ENCODE peak calls at places on chromosomes 11 and 22, in six cellular contexts. I, F, C, E, V and K are unnamed samples. For H3K36me3, the result is how much of the 10 kb centered on the place peaks cover.

GRCh38 chr22:26168934-26169311 is 339 bp upstream of the SEZ6L start:
- DNase-seq in I (no peak), F (no peak), C (no peak), E (no peak), V (no peak), K (no peak)

GRCh38 chr11:73660497-73661034 is 14.2 kb downstream of the PLEKHB1 start:
- DNase-seq in I (no peak), F (no peak), C (peak), E (no peak), V (no peak), K (no peak)

GRCh38 chr11:10979529-10979928 is 121.7 kb upstream of the ZBED5 start:
- DNase-seq in I (no peak), F (no peak), C (no peak), E (no peak), V (no peak), K (no peak)

GRCh38 chr22:40247976-40248375 is 70.3 kb downstream of the TNRC6B start:
- DNase-seq in I (no peak), F (no peak), C (no peak), E (no peak), V (no peak), K (no peak)

GRCh38 chr11:57638005-57638760 is 11.5 kb downstream of the YPEL4 start:
- DNase-seq in I (peak), F (peak), C (peak), E (no peak), V (peak), K (peak)

GRCh38 chr11:73528877-73529530 is 68.9 kb downstream of the FAM168A start:
- DNase-seq in I (no peak), F (no peak), C (no peak), E (no peak), V (no peak), K (no peak)

GRCh38 chr11:2585566-2586090 is 114.2 kb downstream of the KCNQ1OT1 start:
- DNase-seq in I (no peak), F (no peak), C (no peak), E (no peak), V (no peak), K (peak)

GRCh38 chr11:44333271-44334218 is 23.6 kb upstream of the ALX4 start:
- DNase-seq in I (no peak), F (peak), C (no peak), E (no peak), V (no peak), K (no peak)

GRCh38 chr11:83257638-83258229 is 28.4 kb downstream of the CCDC90B start:
- DNase-seq in I (peak), F (peak), C (no peak), E (no peak), V (peak), K (no peak)

GRCh38 chr22:36144886-36145541 is 15.5 kb downstream of the APOL3 start:
- DNase-seq in I (peak), F (peak), C (no peak), E (no peak), V (peak), K (peak)

GRCh38 chr11:67611704-67612587 is 5.2 kb downstream of the NDUFV1 start:
- DNase-seq in I (no peak), F (no peak), C (peak), E (no peak), V (no peak), K (no peak)

GRCh38 chr11:12441081-12441801 is 63.9 kb downstream of the PARVA start:
- DNase-seq in I (peak), F (peak), C (no peak), E (no peak), V (peak), K (no peak)

GRCh38 chr22:24441406-24442351 is 14.3 kb downstream of the ADORA2A start:
- DNase-seq in I (no peak), F (no peak), C (no peak), E (no peak), V (no peak), K (no peak)

GRCh38 chr11:71139516-71140205 is 112.7 kb downstream of the SHANK2 start:
- DNase-seq in I (no peak), F (no peak), C (peak), E (peak), V (peak), K (no peak)

GRCh38 chr11:57224537-57224936 is 12.5 kb downstream of the APLNR start:
- DNase-seq in I (peak), F (peak), C (no peak), E (no peak), V (no peak), K (no peak)

GRCh38 chr11:75760710-75761493 is 7.7 kb upstream of the DGAT2 start:
- DNase-seq in I (peak), F (peak), C (no peak), E (no peak), V (peak), K (no peak)

GRCh38 chr22:48208894-48209293 is 1446.4 kb downstream of the TBC1D22A start:
- DNase-seq in I (no peak), F (no peak), C (no peak), E (no peak), V (no peak), K (no peak)

GRCh38 chr11:69084371-69084770 is 35.6 kb downstream of the TPCN2 start:
- DNase-seq in I (no peak), F (no peak), C (no peak), E (no peak), V (no peak), K (no peak)

GRCh38 chr11:44627911-44628729 is 62.7 kb downstream of the CD82 start:
- DNase-seq in I (no peak), F (no peak), C (peak), E (no peak), V (peak), K (peak)

GRCh38 chr11:82557274-82557673 is 176.4 kb downstream of the FAM181B start:
- DNase-seq in I (no peak), F (no peak), C (peak), E (no peak), V (no peak), K (no peak)

GRCh38 chr11:119889111-119889510 is 160.1 kb upstream of the NECTIN1 start:
- DNase-seq in I (no peak), F (no peak), C (no peak), E (no peak), V (no peak), K (no peak)

GRCh38 chr11:31821779-31822574 is 10.9 kb upstream of the PAX6 start:
- DNase-seq in I (no peak), F (no peak), C (no peak), E (no peak), V (no peak), K (no peak)

DNA sequence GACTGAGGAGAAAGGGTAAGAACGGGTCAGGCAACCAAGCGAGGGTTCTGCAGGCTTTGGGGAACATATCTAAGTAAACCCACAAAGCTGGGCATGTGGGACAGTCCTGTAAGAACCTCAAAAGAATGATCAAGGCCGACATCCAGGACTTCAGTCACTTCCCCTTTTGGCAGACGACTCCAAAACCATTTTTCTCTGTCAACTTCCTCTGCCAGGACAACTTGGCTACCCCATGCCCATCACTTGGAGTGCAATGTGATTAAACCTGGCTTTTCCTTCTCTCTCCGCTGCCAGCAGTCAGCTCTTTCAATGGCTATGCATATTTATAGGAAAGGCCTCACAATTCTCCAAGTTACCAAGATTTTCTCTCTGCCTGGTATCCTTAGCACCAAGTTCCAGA is 78.9 kb downstream of the C11orf58 start:
- DNase-seq in I (no peak), F (no peak), C (no peak), E (no peak), V (no peak), K (no peak)
- H3K36me3 ChIP-seq in I (under half), F (under half), C (under half), E (under half), V (under half), K (under half)

GRCh38 chr11:112408551-112408950 is 147.9 kb upstream of the PLET1 start:
- DNase-seq in I (no peak), F (no peak), C (no peak), E (no peak), V (no peak), K (no peak)
- H3K4me3 ChIP-seq in I (no peak), F (no peak), C (no peak), E (no peak), V (no peak), K (no peak)

GRCh38 chr11:130905512-130905911 is 10.8 kb downstream of the SNX19 start:
- DNase-seq in I (no peak), F (no peak), C (no peak), E (no peak), V (no peak), K (no peak)

GRCh38 chr11:130902380-130902779 is 13.9 kb downstream of the SNX19 start:
- DNase-seq in I (no peak), F (no peak), C (no peak), E (no peak), V (no peak), K (no peak)

GRCh38 chr11:130907229-130907628 is 9.1 kb downstream of the SNX19 start:
- DNase-seq in I (no peak), F (no peak), C (no peak), E (no peak), V (no peak), K (no peak)

GRCh38 chr11:130906616-130907015 is 9.7 kb downstream of the SNX19 start:
- DNase-seq in I (no peak), F (no peak), C (no peak), E (no peak), V (no peak), K (no peak)

DNA sequence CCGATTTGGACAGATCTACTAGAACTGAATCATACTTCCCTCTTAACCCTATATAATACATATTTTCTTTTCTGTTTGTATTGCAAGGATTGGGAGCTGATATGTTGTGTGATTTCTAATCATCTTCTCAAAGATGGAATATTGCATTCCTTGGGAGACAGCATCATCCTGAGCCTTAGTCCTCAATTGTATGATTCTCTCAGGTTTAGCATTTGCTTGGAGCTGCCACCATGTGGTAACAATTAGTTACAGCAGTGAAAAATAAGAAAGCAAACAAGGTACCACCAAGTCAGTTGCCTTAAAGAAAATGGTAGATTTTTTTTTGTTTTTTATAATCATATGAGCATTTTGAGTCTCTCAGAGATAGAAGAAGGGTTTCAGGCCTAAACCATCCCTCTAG is 11.9 kb downstream of the SNX19 start:
- DNase-seq in I (peak), F (peak), C (no peak), E (no peak), V (peak), K (no peak)
- H3K36me3 ChIP-seq in I (half or more), F (under half), C (half or more), E (under half), V (under half), K (half or more)

DNA sequence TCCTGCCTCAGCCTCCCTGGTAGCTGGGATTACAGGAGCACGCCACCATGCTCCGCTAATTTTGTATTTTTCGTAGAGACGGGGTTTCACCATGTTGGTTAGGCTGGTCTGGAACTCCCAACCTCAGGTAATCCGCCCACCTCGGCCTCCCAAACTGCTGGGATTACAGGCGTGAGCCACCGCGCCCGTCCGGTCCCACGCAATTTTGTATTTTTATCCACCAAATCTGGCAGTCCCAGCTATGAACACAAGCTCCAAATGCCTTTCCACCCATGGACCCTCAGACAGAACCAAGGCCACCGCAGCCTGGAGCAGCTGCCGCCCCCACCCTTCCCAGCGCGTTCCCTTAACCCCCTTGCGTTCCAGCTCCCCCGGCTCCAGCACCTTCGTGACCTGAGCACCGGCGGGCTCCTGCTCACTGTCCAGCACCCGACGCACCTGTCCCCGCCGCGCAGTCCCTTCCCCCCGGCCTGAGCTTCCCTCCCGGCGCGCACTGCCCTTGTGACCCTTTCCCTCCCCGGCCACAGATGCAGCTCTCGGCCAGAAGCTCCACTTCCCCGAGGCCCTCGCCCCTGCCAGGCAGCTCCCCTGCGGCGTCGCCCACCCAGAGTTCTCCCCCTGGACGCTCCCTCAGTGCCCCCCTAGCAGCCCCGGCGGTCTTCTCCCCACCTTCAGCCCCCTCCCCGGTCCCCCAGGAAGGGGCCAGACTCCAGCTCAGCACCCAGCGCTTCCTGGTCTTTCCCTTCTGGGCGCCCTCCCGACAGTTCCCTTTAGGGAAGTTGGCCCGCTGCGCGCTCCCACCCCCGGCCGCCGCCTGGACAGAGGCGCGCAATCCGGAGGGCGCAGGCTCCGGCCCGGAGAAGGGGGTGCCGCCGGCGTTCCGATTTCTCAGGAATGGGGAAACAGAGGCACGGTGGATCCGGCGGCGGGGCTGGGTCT is 5.6 kb upstream of the ZBED4 start:
- DNase-seq in I (no peak), F (no peak), C (no peak), E (no peak), V (no peak), K (no peak)
- H3K4me3 ChIP-seq in I (no peak), F (peak), C (peak), E (peak), V (no peak), K (peak)

DNA sequence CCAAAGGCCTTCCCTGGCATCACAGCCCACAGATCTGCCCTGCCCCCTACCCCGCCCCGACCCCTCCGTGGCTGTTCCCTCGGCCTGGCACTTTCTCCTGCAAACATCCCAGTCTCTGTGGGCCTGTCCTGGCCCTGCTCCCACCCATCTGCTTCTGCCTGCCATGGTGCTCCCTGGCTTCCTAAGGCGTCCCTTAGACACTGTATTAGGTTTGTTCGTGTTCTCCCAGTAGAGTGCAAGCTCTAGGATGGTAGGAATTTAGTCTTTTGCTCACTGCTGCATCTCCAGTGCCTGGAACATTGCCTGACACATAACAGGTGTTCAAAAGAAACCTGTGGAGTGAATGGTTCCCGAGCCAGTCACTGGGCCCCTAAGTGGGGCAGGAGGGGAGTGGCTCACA is 69.6 kb upstream of the PITPNB start:
- DNase-seq in I (no peak), F (no peak), C (no peak), E (no peak), V (no peak), K (peak)
- H3K36me3 ChIP-seq in I (under half), F (under half), C (under half), E (under half), V (under half), K (under half)

GRCh38 chr11:62854825-62855570 is 15.6 kb upstream of the WDR74 start:
- DNase-seq in I (no peak), F (no peak), C (no peak), E (no peak), V (no peak), K (no peak)

GRCh38 chr11:62851807-62852522 is 12.6 kb upstream of the WDR74 start:
- DNase-seq in I (peak), F (no peak), C (no peak), E (no peak), V (no peak), K (no peak)

GRCh38 chr11:62852523-62853188 is 13.3 kb upstream of the WDR74 start:
- DNase-seq in I (no peak), F (no peak), C (no peak), E (no peak), V (no peak), K (no peak)

GRCh38 chr11:62854013-62854824 is 14.8 kb upstream of the WDR74 start:
- DNase-seq in I (no peak), F (no peak), C (no peak), E (no peak), V (no peak), K (no peak)

GRCh38 chr11:62853279-62853965 is 14.0 kb upstream of the WDR74 start:
- DNase-seq in I (no peak), F (no peak), C (no peak), E (no peak), V (no peak), K (no peak)
- H3K4me3 ChIP-seq in I (peak), F (peak), C (peak), E (peak), V (peak), K (no peak)